ENCODE peak calls at places on chromosomes 5 and 9, in four cellular contexts. One of them, this sample, is unnamed.
A peak's percentile ranks its signal among the peaks of the same experiment; 100 is the strongest.

GRCh38 chr9:74642376-74642775 is 145.2 kb downstream of the RORB start:
- DNase-seq in transverse colon: no peak
- DNase-seq in uterus: no peak
- DNase-seq in brain microvascular endothelial cell: no peak
- DNase-seq in this sample: no peak

GRCh38 chr9:76365028-76365427 is 29.2 kb downstream of the RFK start:
- DNase-seq in transverse colon: no peak
- DNase-seq in uterus: no peak
- DNase-seq in brain microvascular endothelial cell: peak; percentile 28
- DNase-seq in this sample: no peak

GRCh38 chr5:143064207-143064606 is 294.0 kb downstream of the ARHGAP26 start:
- DNase-seq in transverse colon: no peak
- DNase-seq in uterus: no peak
- DNase-seq in brain microvascular endothelial cell: no peak
- DNase-seq in this sample: no peak

GRCh38 chr9:127231666-127232065 is 32.9 kb upstream of the GARNL3 start:
- DNase-seq in transverse colon: no peak
- DNase-seq in uterus: no peak
- DNase-seq in brain microvascular endothelial cell: no peak
- DNase-seq in this sample: no peak

GRCh38 chr9:89667730-89668129 is 62.9 kb downstream of the GADD45G start:
- DNase-seq in transverse colon: peak; percentile 51
- DNase-seq in uterus: no peak
- DNase-seq in brain microvascular endothelial cell: no peak
- DNase-seq in this sample: no peak

GRCh38 chr5:59485104-59485503 is 408.4 kb downstream of the PDE4D start:
- DNase-seq in transverse colon: no peak
- DNase-seq in uterus: no peak
- DNase-seq in brain microvascular endothelial cell: no peak
- DNase-seq in this sample: no peak

GRCh38 chr5:114055318-114055788 is 306.5 kb upstream of the KCNN2 start:
- DNase-seq in transverse colon: peak; percentile 17
- DNase-seq in uterus: peak; percentile 39
- DNase-seq in brain microvascular endothelial cell: peak; percentile 27
- DNase-seq in this sample: peak; percentile 62

GRCh38 chr9:118959366-118959765 is 409.9 kb downstream of the BRINP1 start:
- DNase-seq in transverse colon: no peak
- DNase-seq in uterus: no peak
- DNase-seq in brain microvascular endothelial cell: no peak
- DNase-seq in this sample: no peak

GRCh38 chr5:90967443-90967842 is 408.8 kb downstream of the ADGRV1 start:
- DNase-seq in transverse colon: no peak
- DNase-seq in uterus: no peak
- DNase-seq in brain microvascular endothelial cell: peak; percentile 27
- DNase-seq in this sample: no peak

GRCh38 chr5:107553063-107553676 is 117.6 kb downstream of the EFNA5 start:
- DNase-seq in transverse colon: no peak
- DNase-seq in uterus: no peak
- DNase-seq in brain microvascular endothelial cell: peak; percentile 72
- DNase-seq in this sample: no peak

GRCh38 chr9:133058550-133059320 is 3.0 kb upstream of the CEL start:
- DNase-seq in transverse colon: no peak
- DNase-seq in uterus: no peak
- DNase-seq in brain microvascular endothelial cell: no peak
- DNase-seq in this sample: no peak

GRCh38 chr9:20701058-20701457 is 17.0 kb downstream of the FOCAD start:
- DNase-seq in transverse colon: no peak
- DNase-seq in uterus: no peak
- DNase-seq in brain microvascular endothelial cell: no peak
- DNase-seq in this sample: no peak

DNA sequence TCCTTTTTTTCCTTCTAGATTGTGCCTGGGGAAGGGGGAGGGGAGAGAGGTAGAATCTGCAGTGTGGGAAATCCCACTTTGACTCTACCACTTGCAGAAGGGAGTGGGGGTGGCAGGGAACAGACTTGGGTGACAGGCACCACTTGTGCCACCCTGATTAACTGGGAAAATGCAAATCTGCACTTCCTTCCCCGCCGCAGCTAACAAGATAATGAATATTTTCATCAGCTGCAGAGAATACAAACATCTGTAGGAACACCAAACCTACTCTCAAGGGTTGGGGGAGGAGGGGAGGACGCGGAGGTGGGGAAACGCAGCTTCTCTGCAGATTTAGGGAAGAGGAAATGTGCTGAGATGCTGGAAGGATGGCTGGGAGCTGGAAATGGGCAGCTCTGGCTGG is 73.5 kb downstream of the TRIM32 start:
- DNase-seq in transverse colon: no peak
- DNase-seq in uterus: no peak
- DNase-seq in brain microvascular endothelial cell: no peak
- DNase-seq in this sample: no peak
- H3K27me3 ChIP-seq in transverse colon: no peaks in the 10 kb centered on the region
- H3K27me3 ChIP-seq in uterus: no peaks in the 10 kb centered on the region
- H3K27me3 ChIP-seq in brain microvascular endothelial cell: no peaks in the 10 kb centered on the region
- H3K27me3 ChIP-seq in this sample: no peaks in the 10 kb centered on the region

GRCh38 chr5:175550055-175550660 is 71.8 kb downstream of the SFXN1 start:
- DNase-seq in transverse colon: no peak
- DNase-seq in uterus: no peak
- DNase-seq in brain microvascular endothelial cell: no peak
- DNase-seq in this sample: no peak
- TF ChIP-seq CTCF in transverse colon: no peak
- TF ChIP-seq CTCF in uterus: no peak
- TF ChIP-seq CTCF in brain microvascular endothelial cell: no peak
- TF ChIP-seq CTCF in this sample: no peak

DNA sequence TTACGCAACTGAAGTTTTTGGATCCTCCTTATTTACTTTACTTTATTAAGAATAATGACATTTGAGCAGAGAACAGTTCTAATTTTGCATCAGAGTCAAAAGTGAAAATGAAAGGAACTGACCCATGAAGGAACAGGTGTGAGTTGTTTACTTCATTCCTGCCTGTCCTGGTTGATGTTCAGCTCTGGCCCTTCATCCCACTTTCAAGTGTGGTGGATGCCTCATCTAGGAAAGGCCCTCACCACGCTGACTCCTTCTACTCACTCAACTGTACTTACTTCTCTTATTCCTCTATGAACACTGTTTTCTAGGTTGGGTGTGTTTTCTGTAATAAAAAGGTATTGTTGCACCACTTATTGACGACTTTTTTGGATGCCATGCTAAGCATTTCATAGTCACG is 61.8 kb upstream of the PLEKHG4B start:
- DNase-seq in transverse colon: no peak
- DNase-seq in uterus: no peak
- DNase-seq in brain microvascular endothelial cell: no peak
- DNase-seq in this sample: no peak
- H3K27me3 ChIP-seq in transverse colon: peaks cover 14% of the 10 kb centered on the region
- H3K27me3 ChIP-seq in uterus: no peaks in the 10 kb centered on the region
- H3K27me3 ChIP-seq in brain microvascular endothelial cell: peaks cover 5% of the 10 kb centered on the region
- H3K27me3 ChIP-seq in this sample: no peaks in the 10 kb centered on the region

GRCh38 chr5:37553720-37554402 is 174.7 kb downstream of the WDR70 start:
- DNase-seq in transverse colon: no peak
- DNase-seq in uterus: no peak
- DNase-seq in brain microvascular endothelial cell: peak; percentile 68
- DNase-seq in this sample: no peak

GRCh38 chr5:37557734-37558293 is 178.7 kb downstream of the WDR70 start:
- DNase-seq in transverse colon: no peak
- DNase-seq in uterus: no peak
- DNase-seq in brain microvascular endothelial cell: no peak
- DNase-seq in this sample: no peak

GRCh38 chr5:37552770-37553719 is 173.9 kb downstream of the WDR70 start:
- DNase-seq in transverse colon: no peak
- DNase-seq in uterus: no peak
- DNase-seq in brain microvascular endothelial cell: peak; percentile 92
- DNase-seq in this sample: no peak

GRCh38 chr5:37554403-37554739 is 175.3 kb downstream of the WDR70 start:
- DNase-seq in transverse colon: no peak
- DNase-seq in uterus: no peak
- DNase-seq in brain microvascular endothelial cell: no peak
- DNase-seq in this sample: no peak

GRCh38 chr5:37554938-37555337 is 175.8 kb downstream of the WDR70 start:
- DNase-seq in transverse colon: no peak
- DNase-seq in uterus: no peak
- DNase-seq in brain microvascular endothelial cell: no peak
- DNase-seq in this sample: no peak
- TF ChIP-seq CTCF in transverse colon: peak; percentile 27
- TF ChIP-seq CTCF in uterus: no peak
- TF ChIP-seq CTCF in brain microvascular endothelial cell: peak; percentile 54
- TF ChIP-seq CTCF in this sample: peak; percentile 34